ENCODE peak calls at places on chromosomes 16 and 17, in six cellular contexts. A is RWPE2, C is fibroblast of pulmonary artery, F is HFF-Myc, I is NB4, B is prostate gland. U is an unnamed sample.

GRCh38 chr17:55177159-55177913 is 87.4 kb upstream of the HLF start:
- DNase-seq in A (no peak), I (no peak), F (peak), C (peak), B (no peak), U (no peak)

GRCh38 chr16:67372664-67373063 is 20.6 kb downstream of the TPPP3 start:
- DNase-seq in I (peak), B (no peak), A (no peak), F (peak), C (peak), U (no peak)

GRCh38 chr16:67666032-67666537 is 465 bp downstream of the ENKD1 start:
- DNase-seq in F (no peak), A (no peak), B (no peak), I (peak), C (peak), U (no peak)

GRCh38 chr17:6078370-6078950 is 8.3 kb downstream of the WSCD1 start:
- DNase-seq in F (no peak), A (no peak), C (no peak), B (no peak), I (no peak), U (no peak)

GRCh38 chr16:31920373-31920772 is 46.8 kb downstream of the ZNF267 start:
- DNase-seq in A (no peak), B (no peak), I (no peak), C (no peak), F (no peak), U (no peak)

GRCh38 chr17:62178579-62178978 is 113.5 kb upstream of the MED13 start:
- DNase-seq in I (no peak), A (no peak), B (no peak), C (peak), F (no peak), U (no peak)

GRCh38 chr17:37050905-37051304 is 102.2 kb downstream of the AATF start:
- DNase-seq in I (no peak), C (peak), B (no peak), F (no peak), A (no peak), U (no peak)

GRCh38 chr16:29789775-29790182 is 772 bp upstream of the KIF22 start:
- DNase-seq in A (no peak), B (no peak), F (no peak), C (no peak), I (no peak), U (peak)

GRCh38 chr17:47204722-47205418 is 4.3 kb upstream of the MYL4 start:
- DNase-seq in F (no peak), I (peak), A (no peak), C (no peak), B (no peak), U (no peak)

GRCh38 chr17:82559779-82560642 is 40.5 kb downstream of the FOXK2 start:
- DNase-seq in C (no peak), A (no peak), I (no peak), B (no peak), F (no peak), U (no peak)

GRCh38 chr17:78138204-78139060 is 7.8 kb upstream of the C17orf99 start:
- DNase-seq in B (no peak), I (no peak), A (peak), C (no peak), F (no peak), U (no peak)

GRCh38 chr16:49952386-49952785 is 72.6 kb upstream of the CNEP1R1 start:
- DNase-seq in C (peak), I (peak), F (no peak), B (no peak), A (no peak), U (no peak)

GRCh38 chr17:71919181-71919580 is 201.6 kb upstream of the SOX9 start:
- DNase-seq in A (no peak), B (no peak), F (no peak), I (no peak), C (no peak), U (no peak)

GRCh38 chr16:77190190-77190477 is 856 bp upstream of the MON1B start:
- DNase-seq in C (no peak), B (no peak), A (no peak), F (no peak), I (no peak), U (no peak)

GRCh38 chr16:88068476-88069396 is 117.5 kb downstream of the BANP start:
- DNase-seq in F (no peak), I (no peak), C (no peak), B (no peak), A (peak), U (no peak)

GRCh38 chr16:50281391-50282009 is 15.1 kb downstream of the ADCY7 start:
- DNase-seq in A (no peak), B (no peak), F (no peak), C (no peak), I (no peak), U (no peak)

GRCh38 chr16:2335286-2335895 is 5.1 kb downstream of the ABCA3 start:
- DNase-seq in F (no peak), I (no peak), C (no peak), B (no peak), A (no peak), U (no peak)

GRCh38 chr17:27398691-27399090 is 57.6 kb upstream of the KSR1 start:
- DNase-seq in F (no peak), C (no peak), I (no peak), A (no peak), B (no peak), U (no peak)

GRCh38 chr16:11296706-11297491 is 15.8 kb upstream of the PRM1 start:
- DNase-seq in C (no peak), A (no peak), F (no peak), I (peak), B (peak), U (no peak)

GRCh38 chr16:50548659-50549560 is 714 bp downstream of the NKD1 start:
- DNase-seq in B (no peak), C (peak), A (no peak), I (no peak), F (no peak), U (no peak)

GRCh38 chr16:28219283-28219682 is 7.5 kb upstream of the XPO6 start:
- DNase-seq in F (no peak), B (no peak), C (no peak), I (no peak), A (no peak), U (no peak)

GRCh38 chr17:81419886-81420768 is 24.9 kb downstream of the BAHCC1 start:
- DNase-seq in C (no peak), I (no peak), F (no peak), A (no peak), B (no peak), U (no peak)

GRCh38 chr16:46756772-46757171 is 8.6 kb upstream of the MYLK3 start:
- DNase-seq in B (no peak), F (no peak), I (no peak), A (no peak), C (no peak), U (no peak)

GRCh38 chr17:18217412-18218015 is 7.9 kb upstream of the LLGL1 start:
- DNase-seq in B (peak), F (no peak), A (no peak), I (peak), C (peak), U (peak)

GRCh38 chr17:48052956-48053757 is 5.0 kb downstream of the NFE2L1 start:
- DNase-seq in F (no peak), C (peak), B (peak), I (no peak), A (no peak), U (peak)

GRCh38 chr16:48075398-48075797 is 80.4 kb downstream of the ABCC12 start:
- DNase-seq in C (peak), I (no peak), B (no peak), A (no peak), F (no peak), U (no peak)

GRCh38 chr16:86316967-86317616 is 193.2 kb upstream of the FOXF1 start:
- DNase-seq in B (no peak), C (no peak), I (no peak), F (no peak), A (no peak), U (no peak)

GRCh38 chr17:40529991-40530390 is 28.6 kb upstream of the TNS4 start:
- DNase-seq in A (peak), C (no peak), B (no peak), F (no peak), I (no peak), U (no peak)

GRCh38 chr16:57937861-57938260 is 33.1 kb downstream of the CNGB1 start:
- DNase-seq in B (no peak), I (no peak), F (no peak), C (no peak), A (no peak), U (no peak)

GRCh38 chr17:81858170-81858966 is 2.0 kb downstream of the P4HB start:
- DNase-seq in I (peak), F (no peak), C (no peak), B (no peak), A (no peak), U (no peak)

GRCh38 chr17:8628609-8629169 is 1.8 kb downstream of the MYH10 start:
- DNase-seq in B (no peak), I (no peak), C (peak), F (no peak), A (no peak), U (no peak)

GRCh38 chr16:10269632-10270031 is 87.4 kb upstream of the GRIN2A start:
- DNase-seq in F (no peak), C (no peak), A (no peak), B (no peak), I (no peak), U (no peak)

GRCh38 chr17:76087531-76087930 is 8.5 kb downstream of the ZACN start:
- DNase-seq in B (no peak), C (no peak), I (no peak), A (no peak), F (no peak), U (no peak)

GRCh38 chr17:76088868-76089576 is 10.0 kb downstream of the ZACN start:
- DNase-seq in A (no peak), I (no peak), B (no peak), F (no peak), C (no peak), U (no peak)

GRCh38 chr17:76086384-76086783 is 7.4 kb downstream of the ZACN start:
- DNase-seq in I (no peak), F (no peak), C (no peak), A (no peak), B (no peak), U (no peak)

GRCh38 chr17:76089680-76090516 is 10.9 kb downstream of the ZACN start:
- DNase-seq in A (no peak), B (no peak), I (no peak), C (no peak), F (no peak), U (no peak)

DNA sequence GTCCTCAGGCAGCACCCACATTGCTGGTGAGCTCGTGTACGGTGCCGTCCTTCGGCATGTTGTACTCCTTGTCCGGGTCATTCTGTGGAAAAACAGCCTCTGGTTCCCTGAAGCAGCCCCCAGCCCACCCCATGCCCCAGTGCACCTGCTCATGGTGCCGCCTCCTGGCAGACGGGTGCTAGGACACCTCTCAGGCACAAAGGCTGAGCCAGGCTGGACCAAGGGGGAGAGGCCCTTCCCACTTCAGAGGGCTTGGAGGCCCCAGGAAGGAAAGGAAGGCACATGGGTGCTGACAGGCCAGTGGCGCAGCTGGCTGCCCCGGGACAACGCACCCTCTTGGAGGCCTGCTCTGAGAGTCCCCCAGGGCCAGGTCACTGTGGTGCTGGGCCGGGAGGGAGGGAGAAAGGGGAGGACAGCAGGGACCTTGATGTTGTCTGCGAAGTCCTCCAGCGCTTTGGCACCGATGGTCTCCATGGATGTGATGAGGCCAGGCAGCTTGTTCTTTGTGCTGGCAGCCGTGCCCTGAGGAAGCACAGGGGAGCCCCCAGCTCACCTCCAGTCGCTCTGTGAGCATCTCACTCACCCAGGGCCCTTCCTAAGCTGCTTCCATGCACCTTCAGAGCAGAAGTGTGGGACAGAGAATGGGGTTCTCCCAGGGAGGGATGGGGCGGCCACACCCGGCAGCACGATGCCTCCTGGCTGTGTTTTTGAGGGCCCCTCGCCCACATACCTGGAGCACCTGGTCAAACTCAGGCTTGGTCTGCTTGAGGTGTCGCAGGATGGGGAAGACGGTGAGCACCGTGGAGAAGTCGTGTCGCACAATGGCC is 9.3 kb downstream of the ZACN start:
- DNase-seq in B (no peak), I (no peak), A (no peak), C (no peak), F (no peak), U (no peak)
- TF ChIP-seq CTCF in B (no peak), I (no peak), A (no peak), C (no peak), F (no peak), U (no peak)

GRCh38 chr16:84518804-84519341 is 14.4 kb upstream of the MEAK7 start:
- DNase-seq in B (no peak), A (no peak), F (no peak), C (no peak), I (no peak), U (no peak)

GRCh38 chr16:84519855-84520254 is 15.4 kb upstream of the MEAK7 start:
- DNase-seq in B (no peak), I (no peak), A (no peak), C (no peak), F (no peak), U (no peak)

GRCh38 chr16:84514874-84515835 is 10.7 kb upstream of the MEAK7 start:
- DNase-seq in B (no peak), C (no peak), A (no peak), I (peak), F (no peak), U (no peak)

GRCh38 chr16:84514295-84514873 is 9.9 kb upstream of the MEAK7 start:
- DNase-seq in A (no peak), B (no peak), F (no peak), C (no peak), I (no peak), U (no peak)

GRCh38 chr16:84517366-84517765 is 12.9 kb upstream of the MEAK7 start:
- DNase-seq in I (no peak), F (no peak), C (no peak), B (no peak), A (no peak), U (no peak)
- H3K4me3 ChIP-seq in I (no peak), F (no peak), C (no peak), B (no peak), A (no peak), U (no peak)

GRCh38 chr17:31523862-31524730 is 132.6 kb downstream of the RAB11FIP4 start:
- DNase-seq in A (no peak), C (no peak), I (no peak), B (no peak), F (no peak), U (no peak)

GRCh38 chr17:31527606-31528005 is 136.1 kb downstream of the RAB11FIP4 start:
- DNase-seq in F (no peak), A (no peak), I (no peak), B (peak), C (peak), U (peak)

GRCh38 chr17:31524926-31525800 is 133.7 kb downstream of the RAB11FIP4 start:
- DNase-seq in A (peak), I (peak), F (peak), B (peak), C (peak), U (peak)

GRCh38 chr17:31528291-31528874 is 136.9 kb downstream of the RAB11FIP4 start:
- DNase-seq in I (no peak), A (no peak), F (no peak), B (no peak), C (no peak), U (no peak)

DNA sequence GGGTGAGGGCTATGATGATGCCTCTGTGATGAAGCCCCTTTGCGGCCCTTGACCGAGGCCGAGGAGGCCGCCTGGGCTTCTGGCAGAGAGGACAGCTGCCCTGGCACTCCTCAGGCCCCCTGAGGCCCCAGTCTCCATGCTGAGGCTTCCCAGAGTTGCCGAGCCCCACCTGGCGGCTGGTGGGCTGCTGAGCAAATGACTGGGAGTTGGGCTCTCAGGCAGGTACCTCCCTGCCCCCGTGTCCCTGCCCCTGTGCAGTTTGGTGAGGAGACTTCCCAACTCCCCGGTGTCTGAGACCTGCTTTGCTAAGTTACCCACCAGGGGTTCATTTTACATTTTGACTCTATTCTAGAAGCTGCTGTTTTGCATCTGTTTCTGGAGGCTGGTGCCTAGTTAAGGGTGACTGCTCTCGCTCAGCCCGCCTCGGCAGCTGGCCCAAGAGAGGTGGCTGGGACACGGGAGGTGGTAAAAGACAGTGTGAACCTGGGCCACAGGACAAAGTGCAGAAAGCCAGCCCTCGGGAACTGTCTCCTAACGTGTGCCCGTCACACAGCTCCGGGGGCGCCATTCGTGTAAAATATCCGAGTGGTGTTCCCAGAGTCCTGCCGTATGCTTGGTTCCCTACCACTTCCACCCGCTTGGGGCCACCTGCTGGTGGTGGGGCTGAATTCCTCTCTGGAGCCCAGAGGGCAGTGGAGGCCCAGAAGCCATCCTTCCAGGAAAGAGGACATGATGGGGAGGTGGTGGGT is 134.5 kb downstream of the RAB11FIP4 start:
- DNase-seq in F (no peak), B (no peak), I (no peak), C (no peak), A (no peak), U (no peak)
- TF ChIP-seq CTCF in F (peak), B (no peak), I (no peak), C (peak), A (peak), U (no peak)

GRCh38 chr17:4436846-4437245 is 3.1 kb downstream of the SPNS3 start:
- DNase-seq in C (no peak), I (peak), A (no peak), F (no peak), B (no peak), U (no peak)
- H3K4me3 ChIP-seq in C (no peak), I (peak), A (no peak), F (no peak), B (no peak), U (no peak)

GRCh38 chr17:14886200-14886739 is 378.9 kb downstream of the PMP22 start:
- DNase-seq in I (peak), B (no peak), C (peak), F (no peak), A (no peak), U (no peak)
- TF ChIP-seq CTCF in I (peak), B (no peak), C (no peak), F (peak), A (no peak), U (no peak)

DNA sequence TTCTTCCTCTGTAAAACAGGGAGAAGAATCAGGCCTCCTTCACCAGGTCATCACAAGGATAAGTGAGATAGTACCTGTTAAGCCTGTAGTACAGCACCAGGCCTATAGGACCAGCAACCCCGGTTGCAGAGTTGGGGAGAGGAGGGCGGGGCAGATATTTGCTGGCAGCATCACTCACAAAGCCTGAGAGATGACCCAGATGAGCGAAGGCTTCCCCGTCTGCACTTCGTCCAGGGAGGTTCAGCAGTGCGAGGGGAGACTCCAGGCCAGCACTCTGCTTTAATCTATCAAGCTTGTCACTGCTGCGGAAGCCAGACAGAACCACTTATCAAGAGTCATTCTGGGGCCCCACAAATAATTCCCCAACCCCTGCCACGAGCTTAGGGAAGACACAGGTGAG is 15.8 kb upstream of the RBBP6 start:
- DNase-seq in B (no peak), C (no peak), F (no peak), I (no peak), A (no peak), U (peak)
- H3K4me3 ChIP-seq in B (no peak), C (no peak), F (no peak), I (no peak), A (no peak), U (no peak)

U was measured in testis.